ENCODE peak calls at places on chromosomes 16 and 17, in seven cellular contexts. C is naive thymus-derived CD4-positive, alpha-beta T cell; L is HepG2; T is lower lobe of right lung; R is PC-3; K is heart right ventricle; F is CD8-positive, alpha-beta T cell. B is an unnamed sample.

GRCh38 chr16:80739523-80739922 is 64.9 kb downstream of the CDYL2 start:
- ATAC-seq in C (no peak), L (no peak), T (no peak), R (no peak), K (no peak), F (no peak), B (no peak)

GRCh38 chr17:18246880-18247612 is 11.5 kb downstream of the FLII start:
- ATAC-seq in C (peak), L (no peak), T (peak), R (peak), K (peak), F (no peak), B (peak)

GRCh38 chr16:81548901-81549546 is 104.4 kb downstream of the CMIP start:
- ATAC-seq in C (no peak), L (peak), T (no peak), R (no peak), K (no peak), F (no peak), B (no peak)

GRCh38 chr17:9360610-9361571 is 214.7 kb downstream of the STX8 start:
- ATAC-seq in C (no peak), L (peak), T (peak), R (no peak), K (peak), F (no peak), B (peak)

GRCh38 chr17:40309938-40310510 is 1.0 kb downstream of the RARA start:
- ATAC-seq in C (no peak), L (peak), T (no peak), R (no peak), K (no peak), F (peak), B (no peak)

GRCh38 chr17:9472094-9472493 is 103.5 kb downstream of the STX8 start:
- ATAC-seq in C (no peak), L (no peak), T (no peak), R (no peak), K (no peak), F (no peak), B (no peak)

GRCh38 chr17:45131616-45132301 is 556 bp downstream of the PLCD3 start:
- ATAC-seq in C (no peak), L (no peak), T (no peak), R (no peak), K (no peak), F (no peak), B (no peak)

GRCh38 chr17:21033350-21033749 is 9.5 kb downstream of the USP22 start:
- ATAC-seq in C (no peak), L (no peak), T (peak), R (peak), K (no peak), F (no peak), B (no peak)

GRCh38 chr16:79564594-79565210 is 35.8 kb downstream of the MAF start:
- ATAC-seq in C (no peak), L (peak), T (no peak), R (no peak), K (no peak), F (no peak), B (no peak)

GRCh38 chr17:42522263-42522790 is 13.7 kb upstream of the NAGLU start:
- ATAC-seq in C (no peak), L (peak), T (no peak), R (no peak), K (no peak), F (no peak), B (no peak)

GRCh38 chr16:10959161-10959560 is 14.8 kb downstream of the CLEC16A start:
- ATAC-seq in C (no peak), L (no peak), T (no peak), R (no peak), K (no peak), F (no peak), B (no peak)

GRCh38 chr16:28259091-28259780 is 33.1 kb upstream of the SBK1 start:
- ATAC-seq in C (no peak), L (no peak), T (no peak), R (no peak), K (peak), F (no peak), B (no peak)

DNA sequence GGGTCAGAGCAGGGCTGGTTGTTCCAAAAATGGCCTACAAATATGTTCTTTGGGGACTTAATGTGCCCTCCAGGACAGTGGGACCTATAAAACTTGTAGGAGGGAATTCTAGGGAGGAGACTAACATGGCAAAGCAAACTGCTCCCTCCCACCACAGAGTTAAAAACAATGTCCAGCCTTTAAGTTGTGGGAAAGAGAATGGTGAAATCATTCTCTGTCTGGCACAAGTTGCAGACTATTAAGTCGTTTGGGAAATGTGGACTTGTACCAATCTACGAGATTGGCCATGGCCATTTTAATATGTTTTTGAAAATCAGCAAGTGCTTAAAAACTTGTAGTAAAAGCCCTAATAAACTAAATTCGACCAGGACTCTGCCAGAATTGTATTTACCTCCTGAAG is 32.2 kb downstream of the ANKFN1 start:
- ATAC-seq in C (no peak), L (no peak), T (no peak), R (no peak), K (no peak), F (no peak), B (no peak)
- H3K27ac ChIP-seq in C (no peak), L (no peak), T (no peak), R (no peak), K (no peak), F (no peak), B (no peak)

GRCh38 chr16:58062821-58063220 is 37.3 kb downstream of the MMP15 start:
- ATAC-seq in C (no peak), L (peak), T (no peak), R (no peak), K (no peak), F (no peak), B (no peak)
- H3K27ac ChIP-seq in C (no peak), L (no peak), T (no peak), R (no peak), K (no peak), F (no peak), B (no peak)

DNA sequence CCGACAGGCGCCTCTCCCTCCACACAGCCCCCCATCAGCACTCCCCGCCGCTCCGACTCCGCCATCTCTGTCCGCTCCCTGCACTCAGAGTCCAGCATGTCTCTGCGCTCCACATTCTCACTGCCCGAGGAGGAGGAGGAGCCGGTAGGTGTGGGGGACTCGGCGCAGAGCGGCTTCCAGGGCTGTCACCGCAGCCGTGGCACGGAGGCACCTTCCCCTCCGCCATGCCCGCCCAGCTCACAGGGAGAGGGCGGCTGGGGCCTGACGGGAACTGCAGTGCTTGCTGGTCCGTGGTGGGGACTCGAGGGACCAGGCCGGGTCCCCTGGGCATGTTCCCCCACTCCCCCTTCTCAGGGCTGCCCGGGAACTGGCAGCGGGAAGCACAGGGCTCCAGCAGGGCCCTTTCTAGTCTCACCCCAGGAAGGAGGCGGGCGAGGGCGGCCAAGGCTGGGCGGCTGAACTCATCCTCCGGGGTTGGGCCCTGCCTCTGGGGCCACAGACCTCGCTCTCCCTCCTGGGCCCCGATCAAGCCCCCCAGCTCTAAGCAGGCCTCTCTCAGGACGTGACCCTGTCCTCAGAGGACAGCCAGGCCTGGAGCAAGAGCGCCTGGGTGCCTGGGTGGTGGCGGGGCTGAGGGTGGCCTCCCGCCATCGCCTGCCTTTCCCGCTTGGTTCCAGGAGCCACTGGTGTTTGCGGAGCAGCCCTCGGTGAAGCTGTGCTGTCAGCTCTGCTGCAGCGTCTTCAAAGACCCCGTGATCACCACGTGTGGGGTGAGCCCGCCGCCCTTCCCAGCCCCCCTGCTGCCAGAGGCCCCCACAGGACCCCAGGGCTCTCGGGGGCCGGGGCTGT is 15.2 kb downstream of the TRAF7 start:
- ATAC-seq in C (no peak), L (no peak), T (peak), R (no peak), K (no peak), F (no peak), B (peak)
- H3K27ac ChIP-seq in C (no peak), L (no peak), T (peak), R (no peak), K (peak), F (no peak), B (peak)

GRCh38 chr16:87818533-87819161 is 50.7 kb downstream of the SLC7A5 start:
- ATAC-seq in C (no peak), L (no peak), T (no peak), R (no peak), K (no peak), F (no peak), B (no peak)

GRCh38 chr16:87821346-87822001 is 47.8 kb downstream of the SLC7A5 start:
- ATAC-seq in C (peak), L (no peak), T (no peak), R (no peak), K (no peak), F (peak), B (no peak)

GRCh38 chr16:87819282-87819681 is 50.0 kb downstream of the SLC7A5 start:
- ATAC-seq in C (no peak), L (no peak), T (no peak), R (no peak), K (no peak), F (no peak), B (no peak)

GRCh38 chr16:87822002-87822390 is 47.3 kb downstream of the SLC7A5 start:
- ATAC-seq in C (no peak), L (no peak), T (no peak), R (no peak), K (no peak), F (no peak), B (no peak)

DNA sequence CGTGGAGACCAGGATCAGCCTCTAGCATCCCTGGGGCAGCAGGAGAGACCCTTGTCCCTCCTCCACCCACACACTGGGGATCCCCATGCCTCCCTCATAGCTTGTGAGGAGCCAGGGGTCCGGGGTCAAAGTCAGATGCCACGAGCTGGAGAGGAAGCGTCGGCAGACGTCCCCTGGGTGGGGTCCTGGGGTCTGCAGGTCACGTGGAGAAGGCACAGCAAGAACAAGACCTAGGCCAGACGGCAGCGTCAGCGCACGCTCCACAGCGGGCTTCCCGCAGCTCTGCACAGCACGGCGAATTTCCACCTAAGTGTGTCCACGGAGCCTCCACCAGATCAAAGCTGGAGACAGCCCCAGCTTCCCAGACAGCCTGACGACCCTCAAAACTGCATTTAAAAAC is 49.3 kb downstream of the SLC7A5 start:
- ATAC-seq in C (no peak), L (no peak), T (no peak), R (no peak), K (no peak), F (no peak), B (no peak)
- H3K27ac ChIP-seq in C (no peak), L (no peak), T (no peak), R (no peak), K (no peak), F (no peak), B (no peak)

GRCh38 chr17:81838753-81839255 is 4.0 kb upstream of the PPP1R27 start:
- ATAC-seq in C (no peak), L (no peak), T (no peak), R (no peak), K (no peak), F (no peak), B (no peak)
- H3K27ac ChIP-seq in C (no peak), L (no peak), T (no peak), R (no peak), K (no peak), F (no peak), B (no peak)

DNA sequence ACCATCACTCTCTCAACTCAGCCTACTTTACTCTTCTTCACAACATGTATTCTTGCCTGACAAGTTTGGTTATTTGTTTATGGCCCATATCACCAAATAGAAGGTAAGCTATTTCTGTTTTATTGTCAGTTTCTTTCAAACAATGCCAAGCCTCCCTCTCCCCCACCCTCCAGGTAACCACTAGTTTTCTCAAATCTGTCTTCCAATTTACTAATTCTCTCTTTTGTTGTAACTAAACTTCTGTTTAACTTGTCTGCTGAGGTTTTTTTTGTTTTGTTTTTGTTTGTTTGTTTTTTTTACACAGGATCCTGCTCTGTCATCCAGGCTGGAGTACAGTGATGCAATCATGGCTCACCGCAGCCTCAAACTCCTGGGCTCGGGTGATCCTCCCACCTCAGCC is 34.9 kb downstream of the CHCT1 start:
- ATAC-seq in C (no peak), L (no peak), T (no peak), R (no peak), K (no peak), F (no peak), B (no peak)
- H3K27ac ChIP-seq in C (no peak), L (no peak), T (no peak), R (no peak), K (no peak), F (no peak), B (no peak)

GRCh38 chr16:84751241-84751640 is 51.4 kb downstream of the USP10 start:
- ATAC-seq in C (peak), L (no peak), T (no peak), R (no peak), K (no peak), F (no peak), B (no peak)
- H3K27ac ChIP-seq in C (no peak), L (no peak), T (no peak), R (no peak), K (no peak), F (no peak), B (peak)